ENCODE peak calls at places on chromosomes 16 and 17, in nine cellular contexts. One of them, this sample, is unnamed.

GRCh38 chr17:7984904-7985303 is 17.5 kb upstream of the GUCY2D start:
- DNase-seq in AG04449: no peak
- DNase-seq in cardiac fibroblast: no peak
- DNase-seq in CD8-positive, alpha-beta T cell: no peak
- DNase-seq in left ventricle myocardium inferior: no peak
- DNase-seq in endothelial cell: no peak
- DNase-seq in Peyer's patch: no peak
- DNase-seq in psoas muscle: no peak
- DNase-seq in H9: no peak
- DNase-seq in this sample: no peak

GRCh38 chr16:72537684-72538083 is 365.7 kb upstream of the PMFBP1 start:
- DNase-seq in AG04449: no peak
- DNase-seq in cardiac fibroblast: peak
- DNase-seq in CD8-positive, alpha-beta T cell: no peak
- DNase-seq in left ventricle myocardium inferior: no peak
- DNase-seq in endothelial cell: no peak
- DNase-seq in Peyer's patch: no peak
- DNase-seq in psoas muscle: no peak
- DNase-seq in H9: no peak
- DNase-seq in this sample: peak

GRCh38 chr17:16534236-16534635 is 34.8 kb downstream of the ZNF287 start:
- DNase-seq in AG04449: no peak
- DNase-seq in cardiac fibroblast: no peak
- DNase-seq in CD8-positive, alpha-beta T cell: no peak
- DNase-seq in left ventricle myocardium inferior: no peak
- DNase-seq in endothelial cell: no peak
- DNase-seq in Peyer's patch: no peak
- DNase-seq in psoas muscle: no peak
- DNase-seq in H9: no peak
- DNase-seq in this sample: no peak

GRCh38 chr17:7862692-7863437 is 5.1 kb downstream of the CYB5D1 start:
- DNase-seq in AG04449: no peak
- DNase-seq in cardiac fibroblast: peak
- DNase-seq in CD8-positive, alpha-beta T cell: peak
- DNase-seq in left ventricle myocardium inferior: peak
- DNase-seq in endothelial cell: peak
- DNase-seq in Peyer's patch: peak
- DNase-seq in psoas muscle: no peak
- DNase-seq in H9: peak
- DNase-seq in this sample: peak

GRCh38 chr17:27578718-27579085 is 52.3 kb upstream of the LGALS9 start:
- DNase-seq in AG04449: no peak
- DNase-seq in cardiac fibroblast: peak
- DNase-seq in CD8-positive, alpha-beta T cell: no peak
- DNase-seq in left ventricle myocardium inferior: no peak
- DNase-seq in endothelial cell: no peak
- DNase-seq in Peyer's patch: no peak
- DNase-seq in psoas muscle: no peak
- DNase-seq in H9: no peak
- DNase-seq in this sample: no peak

GRCh38 chr16:16111639-16112038 is 111.7 kb downstream of the ABCC6 start:
- DNase-seq in AG04449: no peak
- DNase-seq in cardiac fibroblast: no peak
- DNase-seq in CD8-positive, alpha-beta T cell: no peak
- DNase-seq in left ventricle myocardium inferior: no peak
- DNase-seq in endothelial cell: no peak
- DNase-seq in Peyer's patch: no peak
- DNase-seq in psoas muscle: no peak
- DNase-seq in H9: no peak
- DNase-seq in this sample: no peak

GRCh38 chr16:56600398-56600999 is 7.9 kb upstream of the MT2A start:
- DNase-seq in AG04449: no peak
- DNase-seq in cardiac fibroblast: peak
- DNase-seq in CD8-positive, alpha-beta T cell: peak
- DNase-seq in left ventricle myocardium inferior: no peak
- DNase-seq in endothelial cell: peak
- DNase-seq in Peyer's patch: peak
- DNase-seq in psoas muscle: peak
- DNase-seq in H9: no peak
- DNase-seq in this sample: peak

GRCh38 chr17:78342438-78343098 is 17.3 kb downstream of the SOCS3 start:
- DNase-seq in AG04449: no peak
- DNase-seq in cardiac fibroblast: peak
- DNase-seq in CD8-positive, alpha-beta T cell: no peak
- DNase-seq in left ventricle myocardium inferior: peak
- DNase-seq in endothelial cell: no peak
- DNase-seq in Peyer's patch: peak
- DNase-seq in psoas muscle: peak
- DNase-seq in H9: peak
- DNase-seq in this sample: no peak

GRCh38 chr16:78893340-78893739 is 707.2 kb downstream of the MAF start:
- DNase-seq in AG04449: no peak
- DNase-seq in cardiac fibroblast: no peak
- DNase-seq in CD8-positive, alpha-beta T cell: no peak
- DNase-seq in left ventricle myocardium inferior: no peak
- DNase-seq in endothelial cell: no peak
- DNase-seq in Peyer's patch: no peak
- DNase-seq in psoas muscle: no peak
- DNase-seq in H9: no peak
- DNase-seq in this sample: no peak

GRCh38 chr17:42378597-42379594 is 9.3 kb downstream of the STAT3 start:
- DNase-seq in AG04449: no peak
- DNase-seq in cardiac fibroblast: peak
- DNase-seq in CD8-positive, alpha-beta T cell: no peak
- DNase-seq in left ventricle myocardium inferior: no peak
- DNase-seq in endothelial cell: no peak
- DNase-seq in Peyer's patch: no peak
- DNase-seq in psoas muscle: no peak
- DNase-seq in H9: no peak
- DNase-seq in this sample: peak

GRCh38 chr17:62614142-62614541 is 13.3 kb upstream of the MRC2 start:
- DNase-seq in AG04449: peak
- DNase-seq in cardiac fibroblast: peak
- DNase-seq in CD8-positive, alpha-beta T cell: no peak
- DNase-seq in left ventricle myocardium inferior: no peak
- DNase-seq in endothelial cell: no peak
- DNase-seq in Peyer's patch: no peak
- DNase-seq in psoas muscle: peak
- DNase-seq in H9: no peak
- DNase-seq in this sample: no peak

GRCh38 chr16:67177743-67178699 is 5.7 kb downstream of the MATCAP1 start:
- DNase-seq in AG04449: no peak
- DNase-seq in cardiac fibroblast: peak
- DNase-seq in CD8-positive, alpha-beta T cell: no peak
- DNase-seq in left ventricle myocardium inferior: peak
- DNase-seq in endothelial cell: no peak
- DNase-seq in Peyer's patch: peak
- DNase-seq in psoas muscle: peak
- DNase-seq in H9: peak
- DNase-seq in this sample: peak

GRCh38 chr17:16906670-16907069 is 65.2 kb downstream of the TNFRSF13B start:
- DNase-seq in AG04449: no peak
- DNase-seq in cardiac fibroblast: no peak
- DNase-seq in CD8-positive, alpha-beta T cell: no peak
- DNase-seq in left ventricle myocardium inferior: no peak
- DNase-seq in endothelial cell: no peak
- DNase-seq in Peyer's patch: no peak
- DNase-seq in psoas muscle: no peak
- DNase-seq in H9: no peak
- DNase-seq in this sample: no peak

GRCh38 chr17:68288375-68288774 is 2.6 kb downstream of the SLC16A6 start:
- DNase-seq in AG04449: no peak
- DNase-seq in cardiac fibroblast: no peak
- DNase-seq in CD8-positive, alpha-beta T cell: no peak
- DNase-seq in left ventricle myocardium inferior: no peak
- DNase-seq in endothelial cell: no peak
- DNase-seq in Peyer's patch: peak
- DNase-seq in psoas muscle: no peak
- DNase-seq in H9: no peak
- DNase-seq in this sample: no peak

GRCh38 chr16:51557670-51558069 is 406.6 kb upstream of the SALL1 start:
- DNase-seq in AG04449: no peak
- DNase-seq in cardiac fibroblast: no peak
- DNase-seq in CD8-positive, alpha-beta T cell: no peak
- DNase-seq in left ventricle myocardium inferior: no peak
- DNase-seq in endothelial cell: no peak
- DNase-seq in Peyer's patch: no peak
- DNase-seq in psoas muscle: no peak
- DNase-seq in H9: no peak
- DNase-seq in this sample: no peak

GRCh38 chr16:22664561-22664997 is 149.4 kb upstream of the HS3ST2 start:
- DNase-seq in AG04449: no peak
- DNase-seq in cardiac fibroblast: no peak
- DNase-seq in CD8-positive, alpha-beta T cell: no peak
- DNase-seq in left ventricle myocardium inferior: no peak
- DNase-seq in endothelial cell: no peak
- DNase-seq in Peyer's patch: no peak
- DNase-seq in psoas muscle: no peak
- DNase-seq in H9: peak
- DNase-seq in this sample: no peak

GRCh38 chr17:74008196-74008595 is 195.3 kb upstream of the RPL38 start:
- DNase-seq in AG04449: no peak
- DNase-seq in cardiac fibroblast: no peak
- DNase-seq in CD8-positive, alpha-beta T cell: peak
- DNase-seq in left ventricle myocardium inferior: no peak
- DNase-seq in endothelial cell: peak
- DNase-seq in Peyer's patch: no peak
- DNase-seq in psoas muscle: no peak
- DNase-seq in H9: peak
- DNase-seq in this sample: peak

GRCh38 chr16:84043486-84044107 is 1.0 kb upstream of the SLC38A8 start:
- DNase-seq in AG04449: no peak
- DNase-seq in cardiac fibroblast: no peak
- DNase-seq in CD8-positive, alpha-beta T cell: no peak
- DNase-seq in left ventricle myocardium inferior: no peak
- DNase-seq in endothelial cell: no peak
- DNase-seq in Peyer's patch: no peak
- DNase-seq in psoas muscle: no peak
- DNase-seq in H9: no peak
- DNase-seq in this sample: no peak

GRCh38 chr16:75024591-75024990 is 25.8 kb downstream of the ZNRF1 start:
- DNase-seq in AG04449: no peak
- DNase-seq in cardiac fibroblast: no peak
- DNase-seq in CD8-positive, alpha-beta T cell: no peak
- DNase-seq in left ventricle myocardium inferior: no peak
- DNase-seq in endothelial cell: no peak
- DNase-seq in Peyer's patch: no peak
- DNase-seq in psoas muscle: no peak
- DNase-seq in H9: no peak
- DNase-seq in this sample: no peak

GRCh38 chr17:79518330-79519151 is 92.3 kb downstream of the RBFOX3 start:
- DNase-seq in AG04449: no peak
- DNase-seq in cardiac fibroblast: no peak
- DNase-seq in CD8-positive, alpha-beta T cell: no peak
- DNase-seq in left ventricle myocardium inferior: no peak
- DNase-seq in endothelial cell: no peak
- DNase-seq in Peyer's patch: no peak
- DNase-seq in psoas muscle: no peak
- DNase-seq in H9: no peak
- DNase-seq in this sample: no peak

GRCh38 chr17:79520893-79521210 is 90.0 kb downstream of the RBFOX3 start:
- DNase-seq in AG04449: no peak
- DNase-seq in cardiac fibroblast: no peak
- DNase-seq in CD8-positive, alpha-beta T cell: no peak
- DNase-seq in left ventricle myocardium inferior: no peak
- DNase-seq in endothelial cell: no peak
- DNase-seq in Peyer's patch: no peak
- DNase-seq in psoas muscle: no peak
- DNase-seq in H9: no peak
- DNase-seq in this sample: no peak

GRCh38 chr17:79520134-79520892 is 90.5 kb downstream of the RBFOX3 start:
- DNase-seq in AG04449: no peak
- DNase-seq in cardiac fibroblast: no peak
- DNase-seq in CD8-positive, alpha-beta T cell: no peak
- DNase-seq in left ventricle myocardium inferior: no peak
- DNase-seq in endothelial cell: no peak
- DNase-seq in Peyer's patch: no peak
- DNase-seq in psoas muscle: no peak
- DNase-seq in H9: no peak
- DNase-seq in this sample: no peak

GRCh38 chr17:79519152-79519523 is 91.7 kb downstream of the RBFOX3 start:
- DNase-seq in AG04449: no peak
- DNase-seq in cardiac fibroblast: no peak
- DNase-seq in CD8-positive, alpha-beta T cell: no peak
- DNase-seq in left ventricle myocardium inferior: no peak
- DNase-seq in endothelial cell: no peak
- DNase-seq in Peyer's patch: no peak
- DNase-seq in psoas muscle: no peak
- DNase-seq in H9: no peak
- DNase-seq in this sample: no peak

GRCh38 chr17:79519601-79520000 is 91.2 kb downstream of the RBFOX3 start:
- DNase-seq in AG04449: no peak
- DNase-seq in cardiac fibroblast: no peak
- DNase-seq in CD8-positive, alpha-beta T cell: no peak
- DNase-seq in left ventricle myocardium inferior: no peak
- DNase-seq in endothelial cell: no peak
- DNase-seq in Peyer's patch: no peak
- DNase-seq in psoas muscle: no peak
- DNase-seq in H9: no peak
- DNase-seq in this sample: no peak
- TF ChIP-seq CTCF in AG04449: no peak
- TF ChIP-seq CTCF in cardiac fibroblast: no peak
- TF ChIP-seq CTCF in CD8-positive, alpha-beta T cell: no peak
- TF ChIP-seq CTCF in left ventricle myocardium inferior: no peak
- TF ChIP-seq CTCF in endothelial cell: no peak
- TF ChIP-seq CTCF in Peyer's patch: no peak
- TF ChIP-seq CTCF in psoas muscle: no peak
- TF ChIP-seq CTCF in H9: no peak
- TF ChIP-seq CTCF in this sample: no peak

GRCh38 chr17:50508573-50509460 is 578 bp downstream of the MYCBPAP start:
- DNase-seq in AG04449: no peak
- DNase-seq in cardiac fibroblast: no peak
- DNase-seq in CD8-positive, alpha-beta T cell: no peak
- DNase-seq in left ventricle myocardium inferior: no peak
- DNase-seq in endothelial cell: no peak
- DNase-seq in Peyer's patch: no peak
- DNase-seq in psoas muscle: peak
- DNase-seq in H9: no peak
- DNase-seq in this sample: no peak
- TF ChIP-seq CTCF in AG04449: no peak
- TF ChIP-seq CTCF in cardiac fibroblast: no peak
- TF ChIP-seq CTCF in CD8-positive, alpha-beta T cell: no peak
- TF ChIP-seq CTCF in left ventricle myocardium inferior: no peak
- TF ChIP-seq CTCF in endothelial cell: no peak
- TF ChIP-seq CTCF in Peyer's patch: no peak
- TF ChIP-seq CTCF in psoas muscle: no peak
- TF ChIP-seq CTCF in H9: no peak
- TF ChIP-seq CTCF in this sample: no peak

GRCh38 chr16:70738083-70738977 is 52.5 kb upstream of the MTSS2 start:
- DNase-seq in AG04449: no peak
- DNase-seq in cardiac fibroblast: peak
- DNase-seq in CD8-positive, alpha-beta T cell: peak
- DNase-seq in left ventricle myocardium inferior: peak
- DNase-seq in endothelial cell: peak
- DNase-seq in Peyer's patch: no peak
- DNase-seq in psoas muscle: peak
- DNase-seq in H9: peak
- DNase-seq in this sample: no peak
- TF ChIP-seq CTCF in AG04449: peak
- TF ChIP-seq CTCF in cardiac fibroblast: peak
- TF ChIP-seq CTCF in CD8-positive, alpha-beta T cell: peak
- TF ChIP-seq CTCF in left ventricle myocardium inferior: peak
- TF ChIP-seq CTCF in endothelial cell: peak
- TF ChIP-seq CTCF in Peyer's patch: peak
- TF ChIP-seq CTCF in psoas muscle: peak
- TF ChIP-seq CTCF in H9: peak
- TF ChIP-seq CTCF in this sample: peak

GRCh38 chr17:32593003-32593402 is 106.2 kb downstream of the CDK5R1 start:
- DNase-seq in AG04449: no peak
- DNase-seq in cardiac fibroblast: no peak
- DNase-seq in CD8-positive, alpha-beta T cell: no peak
- DNase-seq in left ventricle myocardium inferior: no peak
- DNase-seq in endothelial cell: no peak
- DNase-seq in Peyer's patch: no peak
- DNase-seq in psoas muscle: no peak
- DNase-seq in H9: no peak
- DNase-seq in this sample: no peak
- TF ChIP-seq CTCF in AG04449: no peak
- TF ChIP-seq CTCF in cardiac fibroblast: no peak
- TF ChIP-seq CTCF in CD8-positive, alpha-beta T cell: no peak
- TF ChIP-seq CTCF in left ventricle myocardium inferior: no peak
- TF ChIP-seq CTCF in endothelial cell: peak
- TF ChIP-seq CTCF in Peyer's patch: no peak
- TF ChIP-seq CTCF in psoas muscle: no peak
- TF ChIP-seq CTCF in H9: peak
- TF ChIP-seq CTCF in this sample: no peak

This sample was measured in A673.